ENCODE peak calls at places on chromosome 5, in six cellular contexts. One of them, this sample, is unnamed.
A peak's percentile ranks its signal among the peaks of the same experiment; 100 is the strongest.

GRCh38 chr5:33319841-33320240 is 120.9 kb upstream of the TARS1 start:
- DNase-seq in astrocyte: peak; percentile 64
- DNase-seq in cardiac muscle cell: no peak
- DNase-seq in adrenal gland: no peak
- DNase-seq in A549: no peak
- DNase-seq in endodermal cell: no peak
- DNase-seq in this sample: peak; percentile 88

GRCh38 chr5:155728146-155728856 is 598.7 kb upstream of the SGCD start:
- DNase-seq in astrocyte: peak; percentile 47
- DNase-seq in cardiac muscle cell: peak; percentile 74
- DNase-seq in adrenal gland: peak; percentile 60
- DNase-seq in A549: peak; percentile 71
- DNase-seq in endodermal cell: peak; percentile 88
- DNase-seq in this sample: peak; percentile 28

GRCh38 chr5:92504346-92504745 is 1076.7 kb downstream of the NR2F1-AS1 start:
- DNase-seq in astrocyte: no peak
- DNase-seq in cardiac muscle cell: no peak
- DNase-seq in adrenal gland: no peak
- DNase-seq in A549: no peak
- DNase-seq in endodermal cell: no peak
- DNase-seq in this sample: no peak

GRCh38 chr5:83767409-83767992 is 46.8 kb upstream of the HAPLN1 start:
- DNase-seq in astrocyte: no peak
- DNase-seq in cardiac muscle cell: no peak
- DNase-seq in adrenal gland: no peak
- DNase-seq in A549: no peak
- DNase-seq in endodermal cell: no peak
- DNase-seq in this sample: peak; percentile 15

GRCh38 chr5:171422495-171422894 is 3.0 kb downstream of the FGF18 start:
- DNase-seq in astrocyte: no peak
- DNase-seq in cardiac muscle cell: no peak
- DNase-seq in adrenal gland: no peak
- DNase-seq in A549: no peak
- DNase-seq in endodermal cell: no peak
- DNase-seq in this sample: no peak

GRCh38 chr5:78291687-78292086 is 2.8 kb downstream of the AP3B1 start:
- DNase-seq in astrocyte: no peak
- DNase-seq in cardiac muscle cell: no peak
- DNase-seq in adrenal gland: no peak
- DNase-seq in A549: no peak
- DNase-seq in endodermal cell: no peak
- DNase-seq in this sample: no peak

GRCh38 chr5:7886849-7887460 is 18.0 kb downstream of the MTRR start:
- DNase-seq in astrocyte: peak; percentile 44
- DNase-seq in cardiac muscle cell: peak; percentile 38
- DNase-seq in adrenal gland: no peak
- DNase-seq in A549: peak; percentile 40
- DNase-seq in endodermal cell: no peak
- DNase-seq in this sample: peak; percentile 61

GRCh38 chr5:132765311-132766019 is 11.6 kb downstream of the SEPTIN8 start:
- DNase-seq in astrocyte: no peak
- DNase-seq in cardiac muscle cell: no peak
- DNase-seq in adrenal gland: no peak
- DNase-seq in A549: no peak
- DNase-seq in endodermal cell: peak; percentile 37
- DNase-seq in this sample: no peak

GRCh38 chr5:40834391-40834848 is 602 bp downstream of the RPL37 start:
- DNase-seq in astrocyte: peak; percentile 29
- DNase-seq in cardiac muscle cell: peak; percentile 52
- DNase-seq in adrenal gland: peak; percentile 21
- DNase-seq in A549: no peak
- DNase-seq in endodermal cell: no peak
- DNase-seq in this sample: peak; percentile 36

GRCh38 chr5:2686296-2686695 is 65.2 kb downstream of the IRX2 start:
- DNase-seq in astrocyte: peak; percentile 22
- DNase-seq in cardiac muscle cell: no peak
- DNase-seq in adrenal gland: no peak
- DNase-seq in A549: no peak
- DNase-seq in endodermal cell: peak; percentile 65
- DNase-seq in this sample: no peak

GRCh38 chr5:145429170-145429569 is 406.0 kb downstream of the PRELID2 start:
- DNase-seq in astrocyte: no peak
- DNase-seq in cardiac muscle cell: no peak
- DNase-seq in adrenal gland: no peak
- DNase-seq in A549: no peak
- DNase-seq in endodermal cell: no peak
- DNase-seq in this sample: no peak

GRCh38 chr5:67081259-67081658 is 115.3 kb downstream of the CD180 start:
- DNase-seq in astrocyte: no peak
- DNase-seq in cardiac muscle cell: no peak
- DNase-seq in adrenal gland: no peak
- DNase-seq in A549: no peak
- DNase-seq in endodermal cell: no peak
- DNase-seq in this sample: no peak

GRCh38 chr5:74326571-74327338 is 313.8 kb downstream of the ENC1 start:
- DNase-seq in astrocyte: peak; percentile 100
- DNase-seq in cardiac muscle cell: peak; percentile 67
- DNase-seq in adrenal gland: no peak
- DNase-seq in A549: peak; percentile 65
- DNase-seq in endodermal cell: no peak
- DNase-seq in this sample: peak; percentile 89

GRCh38 chr5:120251898-120252297 is 212.2 kb upstream of the PRR16 start:
- DNase-seq in astrocyte: no peak
- DNase-seq in cardiac muscle cell: no peak
- DNase-seq in adrenal gland: no peak
- DNase-seq in A549: no peak
- DNase-seq in endodermal cell: no peak
- DNase-seq in this sample: no peak
- TF ChIP-seq CTCF in astrocyte: no peak
- TF ChIP-seq CTCF in cardiac muscle cell: no peak
- TF ChIP-seq CTCF in adrenal gland: no peak
- TF ChIP-seq CTCF in A549: no peak
- TF ChIP-seq CTCF in endodermal cell: no peak
- TF ChIP-seq CTCF in this sample: no peak

DNA sequence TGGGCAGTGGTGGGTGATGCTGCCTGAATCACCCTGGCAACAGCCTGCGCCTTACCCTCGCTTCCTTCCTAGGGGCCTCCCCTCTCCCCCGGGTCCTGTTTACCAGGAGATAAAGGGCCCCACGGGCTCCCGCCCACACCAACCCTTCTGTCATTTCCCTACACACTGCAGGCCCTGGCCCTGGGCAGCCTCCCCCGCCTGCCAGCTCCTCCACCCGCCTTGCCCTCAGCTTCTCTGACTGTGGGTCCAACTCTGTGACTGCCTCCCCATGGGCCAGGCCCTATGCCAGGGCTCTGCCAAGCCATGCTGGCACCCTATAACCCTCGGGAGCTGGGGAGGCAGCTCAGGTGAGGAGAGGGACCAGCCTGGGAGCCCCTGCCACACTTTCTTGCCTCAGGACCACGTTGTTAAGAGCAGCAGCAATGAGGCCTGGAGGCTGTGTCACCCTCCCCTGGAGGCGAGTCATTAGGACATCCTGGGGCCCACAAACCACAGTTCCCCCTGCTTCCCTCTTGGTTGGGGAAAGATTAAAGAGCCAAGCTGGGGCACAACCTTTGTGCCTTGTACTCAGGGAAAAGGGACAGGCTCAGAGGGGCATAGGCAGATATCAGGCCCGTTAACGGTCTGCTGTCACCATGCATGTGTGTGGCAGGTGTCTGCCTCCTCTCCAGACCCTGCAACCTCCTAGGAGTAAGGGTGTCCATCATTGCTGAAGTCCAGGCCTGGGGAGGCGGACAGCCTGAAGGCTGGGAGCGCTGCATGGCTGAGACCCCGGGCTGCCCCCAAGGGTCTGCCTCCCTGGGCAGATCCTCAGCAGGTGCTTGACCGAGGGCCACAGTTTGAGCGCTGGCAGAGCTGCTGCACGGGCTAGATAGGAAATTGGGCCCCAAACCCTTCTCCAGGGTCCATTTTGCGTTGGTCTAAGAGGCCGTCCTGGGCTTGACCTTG is 2.7 kb downstream of the MGAT4B start:
- DNase-seq in astrocyte: no peak
- DNase-seq in cardiac muscle cell: no peak
- DNase-seq in adrenal gland: peak; percentile 27
- DNase-seq in A549: no peak
- DNase-seq in endodermal cell: peak; percentile 43
- DNase-seq in this sample: peak; percentile 40
- H3K4me3 ChIP-seq in astrocyte: no peak overlapping the region
- H3K4me3 ChIP-seq in cardiac muscle cell: no peak overlapping the region
- H3K4me3 ChIP-seq in adrenal gland: no peak overlapping the region
- H3K4me3 ChIP-seq in A549: no peak overlapping the region
- H3K4me3 ChIP-seq in endodermal cell: no peak overlapping the region
- H3K4me3 ChIP-seq in this sample: no peak overlapping the region

DNA sequence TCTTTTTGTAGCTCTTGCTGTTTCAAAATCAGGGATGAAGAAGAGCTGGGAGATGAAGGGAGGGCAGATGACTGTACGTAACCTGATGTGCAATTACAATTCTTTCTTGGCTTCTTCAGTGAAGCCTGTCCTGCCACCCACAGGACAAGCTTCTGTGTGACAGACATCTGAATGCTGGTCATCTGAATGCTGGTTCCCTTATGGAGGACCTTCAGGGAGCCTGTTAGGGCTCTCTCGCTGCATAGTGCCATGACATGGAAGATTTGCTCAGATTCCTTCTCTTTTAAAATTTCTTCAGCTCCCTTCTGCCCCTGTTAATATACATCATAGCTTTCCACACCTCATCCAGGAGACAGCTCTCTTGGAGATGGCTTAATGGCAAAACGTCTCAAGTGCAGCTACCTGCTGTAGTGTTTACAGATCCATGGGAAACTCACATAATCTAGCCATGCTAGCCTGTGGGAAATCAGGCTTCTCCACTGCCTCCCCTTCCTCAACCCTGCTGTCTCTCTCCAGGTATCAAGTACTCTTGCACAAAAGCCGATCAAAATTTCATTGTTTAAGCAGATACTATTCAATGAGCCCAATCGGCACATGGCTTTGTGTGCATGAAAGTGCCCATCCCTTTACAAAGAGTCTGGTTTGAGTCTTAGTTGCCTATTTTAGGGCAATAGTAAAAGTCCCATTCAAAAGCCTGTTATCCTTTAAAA is 134.6 kb downstream of the RAB3C start:
- DNase-seq in astrocyte: no peak
- DNase-seq in cardiac muscle cell: no peak
- DNase-seq in adrenal gland: no peak
- DNase-seq in A549: no peak
- DNase-seq in endodermal cell: peak; percentile 81
- DNase-seq in this sample: no peak
- TF ChIP-seq CTCF in astrocyte: no peak
- TF ChIP-seq CTCF in cardiac muscle cell: no peak
- TF ChIP-seq CTCF in adrenal gland: no peak
- TF ChIP-seq CTCF in A549: no peak
- TF ChIP-seq CTCF in endodermal cell: no peak
- TF ChIP-seq CTCF in this sample: no peak

GRCh38 chr5:34686762-34687268 is 30.7 kb downstream of the RAI14 start:
- DNase-seq in astrocyte: peak; percentile 100
- DNase-seq in cardiac muscle cell: peak; percentile 90
- DNase-seq in adrenal gland: peak; percentile 63
- DNase-seq in A549: peak; percentile 71
- DNase-seq in endodermal cell: peak; percentile 77
- DNase-seq in this sample: peak; percentile 98

GRCh38 chr5:34687269-34688011 is 31.3 kb downstream of the RAI14 start:
- DNase-seq in astrocyte: peak; percentile 95
- DNase-seq in cardiac muscle cell: no peak
- DNase-seq in adrenal gland: no peak
- DNase-seq in A549: peak; percentile 47
- DNase-seq in endodermal cell: peak; percentile 6
- DNase-seq in this sample: peak; percentile 77

GRCh38 chr5:34684281-34684979 is 28.3 kb downstream of the RAI14 start:
- DNase-seq in astrocyte: peak; percentile 81
- DNase-seq in cardiac muscle cell: peak; percentile 17
- DNase-seq in adrenal gland: no peak
- DNase-seq in A549: peak; percentile 23
- DNase-seq in endodermal cell: peak; percentile 81
- DNase-seq in this sample: peak; percentile 45

GRCh38 chr5:34684980-34685352 is 28.8 kb downstream of the RAI14 start:
- DNase-seq in astrocyte: no peak
- DNase-seq in cardiac muscle cell: no peak
- DNase-seq in adrenal gland: no peak
- DNase-seq in A549: no peak
- DNase-seq in endodermal cell: no peak
- DNase-seq in this sample: no peak

GRCh38 chr5:34685485-34686197 is 29.5 kb downstream of the RAI14 start:
- DNase-seq in astrocyte: peak; percentile 77
- DNase-seq in cardiac muscle cell: no peak
- DNase-seq in adrenal gland: no peak
- DNase-seq in A549: no peak
- DNase-seq in endodermal cell: peak; percentile 75
- DNase-seq in this sample: peak; percentile 83
- H3K4me3 ChIP-seq in astrocyte: peak overlapping the region; percentile 7
- H3K4me3 ChIP-seq in cardiac muscle cell: no peak overlapping the region
- H3K4me3 ChIP-seq in adrenal gland: no peak overlapping the region
- H3K4me3 ChIP-seq in A549: peak overlapping the region; percentile 16
- H3K4me3 ChIP-seq in endodermal cell: peak overlapping the region; percentile 10
- H3K4me3 ChIP-seq in this sample: no peak overlapping the region

This sample was measured in fibroblast of mammary gland.